ENCODE peak calls at places on chromosomes 2 and 18, in five cellular contexts. R is HCT116, G is H1, I is GM12878, M is K562. J is an unnamed sample.
A peak's percentile ranks its signal among the peaks of the same experiment; 100 is the strongest.

GRCh38 chr2:36177282-36177681 is 178.3 kb upstream of the CRIM1 start:
- DNase-seq in R (no peak), G (no peak), I (no peak), M (no peak), J (no peak)

GRCh38 chr2:232649033-232649432 is 15.6 kb downstream of the EFHD1 start:
- DNase-seq in R (no peak), G (no peak), I (no peak), M (no peak), J (no peak)

GRCh38 chr2:95357717-95358280 is 44.7 kb upstream of the FAHD2A start:
- DNase-seq in R (no peak), G (no peak), I (no peak), M (no peak), J (no peak)

GRCh38 chr18:13284330-13285027 is 65.9 kb downstream of the LDLRAD4 start:
- DNase-seq in R (no peak), G (no peak), I (no peak), M (no peak), J (no peak)

GRCh38 chr18:33201509-33201926 is 239.0 kb downstream of the CCDC178 start:
- DNase-seq in R (no peak), G (peak; percentile 74), I (no peak), M (no peak), J (peak; percentile 28)

GRCh38 chr2:148020036-148020357 is 540 bp downstream of the ORC4 start:
- DNase-seq in R (no peak), G (no peak), I (no peak), M (peak; percentile 6), J (no peak)

GRCh38 chr18:23200751-23201150 is 65.5 kb downstream of the CABLES1 start:
- DNase-seq in R (no peak), G (no peak), I (no peak), M (no peak), J (no peak)

GRCh38 chr2:161208527-161209139 is 48.4 kb downstream of the TANK start:
- DNase-seq in R (peak; percentile 41), G (no peak), I (no peak), M (peak; percentile 12), J (no peak)

GRCh38 chr2:133768261-133769021 is 200.2 kb upstream of the NCKAP5 start:
- DNase-seq in R (no peak), G (no peak), I (no peak), M (no peak), J (no peak)

GRCh38 chr2:231138699-231139098 is 13.9 kb upstream of the HTR2B start:
- DNase-seq in R (no peak), G (no peak), I (no peak), M (no peak), J (no peak)

GRCh38 chr2:160490760-160491367 is 2.7 kb downstream of the RBMS1 start:
- DNase-seq in R (no peak), G (no peak), I (no peak), M (no peak), J (no peak)

GRCh38 chr2:215911686-215912085 is 101.7 kb downstream of the MREG start:
- DNase-seq in R (no peak), G (no peak), I (no peak), M (no peak), J (no peak)

GRCh38 chr2:160703648-160704585 is 210.3 kb upstream of the RBMS1 start:
- DNase-seq in R (no peak), G (no peak), I (peak; percentile 57), M (no peak), J (peak; percentile 75)

GRCh38 chr2:203340791-203341487 is 12.7 kb downstream of the ABI2 start:
- DNase-seq in R (no peak), G (no peak), I (no peak), M (no peak), J (peak; percentile 63)

GRCh38 chr2:41782306-41783158 is 265.3 kb upstream of the PKDCC start:
- DNase-seq in R (peak; percentile 24), G (no peak), I (peak; percentile 15), M (peak; percentile 39), J (peak; percentile 46)

GRCh38 chr2:118013221-118013723 is 598 bp downstream of the CCDC93 start:
- DNase-seq in R (no peak), G (peak; percentile 71), I (no peak), M (peak; percentile 64), J (no peak)

GRCh38 chr2:146370821-146371220 is 1474.0 kb upstream of the ACVR2A start:
- DNase-seq in R (no peak), G (no peak), I (no peak), M (no peak), J (no peak)

GRCh38 chr18:48698707-48699106 is 159.9 kb downstream of the CTIF start:
- DNase-seq in R (no peak), G (no peak), I (no peak), M (no peak), J (no peak)

DNA sequence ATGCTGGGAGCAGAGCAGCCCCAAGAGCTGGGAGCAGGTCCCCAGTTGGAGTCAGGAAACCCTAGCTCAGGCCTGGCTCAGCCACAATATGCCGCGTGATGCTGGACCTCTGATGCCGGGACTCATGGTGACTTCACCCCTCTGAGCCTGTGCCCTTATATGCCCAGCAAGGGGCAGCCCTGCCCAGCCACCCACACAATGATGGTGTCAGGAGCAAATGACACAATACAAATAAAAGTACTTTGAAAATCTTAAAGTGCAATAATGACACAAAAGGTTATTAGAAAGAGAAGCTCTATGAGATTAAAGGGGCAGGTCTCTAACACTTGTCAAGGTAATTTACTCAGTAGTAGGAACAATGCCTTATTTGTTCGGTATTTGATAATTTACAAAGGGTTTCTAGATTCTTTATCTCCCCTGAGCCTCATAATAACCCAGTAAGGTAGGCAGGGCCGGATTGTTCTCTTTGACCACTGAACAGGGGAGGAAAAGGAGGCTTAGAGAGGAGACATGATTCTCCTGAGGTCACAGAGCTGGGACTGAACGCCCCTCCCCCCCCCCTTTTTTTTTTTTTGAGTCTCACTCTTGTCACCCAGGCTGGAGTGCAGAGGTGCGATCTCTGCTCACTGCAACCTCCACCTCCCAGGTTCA is 18.4 kb upstream of the KIF3C start:
- DNase-seq in R (no peak), G (no peak), I (no peak), M (no peak), J (no peak)
- H3K4me3 ChIP-seq in R (no peak overlapping the region), G (no peak overlapping the region), I (no peak overlapping the region), M (no peak overlapping the region), J (no peak overlapping the region)

GRCh38 chr2:236169151-236169721 is 1.1 kb upstream of the GBX2 start:
- DNase-seq in R (no peak), G (peak; percentile 64), I (no peak), M (no peak), J (no peak)
- H3K27me3 ChIP-seq in R (no peaks in the 10 kb centered on the region), G (peaks cover 93% of the 10 kb centered on the region), I (peaks cover 13% of the 10 kb centered on the region), M (peaks cover 7% of the 10 kb centered on the region), J (peaks cover 90% of the 10 kb centered on the region)

GRCh38 chr2:74201596-74201995 is 3.2 kb downstream of the MTHFD2 start:
- DNase-seq in R (no peak), G (no peak), I (no peak), M (no peak), J (no peak)

GRCh38 chr2:74205113-74205512 is 6.7 kb downstream of the MTHFD2 start:
- DNase-seq in R (no peak), G (no peak), I (no peak), M (no peak), J (no peak)

GRCh38 chr2:74206180-74206688 is 7.8 kb downstream of the MTHFD2 start:
- DNase-seq in R (no peak), G (no peak), I (peak; percentile 61), M (peak; percentile 42), J (no peak)

GRCh38 chr2:74204436-74204835 is 6.0 kb downstream of the MTHFD2 start:
- DNase-seq in R (no peak), G (no peak), I (no peak), M (no peak), J (no peak)

DNA sequence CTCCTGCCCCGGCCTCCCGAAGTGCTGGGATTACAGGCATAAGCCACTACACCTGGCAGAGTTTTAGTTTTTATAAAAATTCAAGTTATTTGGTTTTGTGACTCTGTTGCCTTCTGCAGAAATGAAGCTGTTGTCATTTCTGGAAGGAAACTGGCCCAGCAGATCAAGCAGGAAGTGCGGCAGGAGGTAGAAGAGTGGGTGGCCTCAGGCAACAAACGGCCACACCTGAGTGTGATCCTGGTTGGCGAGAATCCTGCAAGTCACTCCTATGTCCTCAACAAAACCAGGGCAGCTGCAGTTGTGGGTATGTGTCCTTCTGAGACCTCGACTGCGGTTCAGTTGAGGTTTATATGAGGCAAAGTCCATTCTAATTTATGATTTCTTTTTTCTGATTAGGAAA is 7.2 kb downstream of the MTHFD2 start:
- DNase-seq in R (no peak), G (no peak), I (no peak), M (no peak), J (no peak)
- TF ChIP-seq ZNF274 in R (no peak), G (no peak), I (no peak), M (no peak), J (no peak)

GRCh38 chr2:122112633-122113032 is 357.2 kb downstream of the TSN start:
- DNase-seq in R (no peak), G (no peak), I (no peak), M (no peak), J (no peak)
- H3K4me3 ChIP-seq in R (no peak overlapping the region), G (no peak overlapping the region), I (no peak overlapping the region), M (no peak overlapping the region), J (no peak overlapping the region)

GRCh38 chr2:44952143-44952805 is 10.8 kb downstream of the SIX3 start:
- DNase-seq in R (peak; percentile 31), G (peak; percentile 86), I (no peak), M (peak; percentile 72), J (no peak)

GRCh38 chr2:44951714-44952113 is 10.2 kb downstream of the SIX3 start:
- DNase-seq in R (no peak), G (no peak), I (no peak), M (no peak), J (no peak)

GRCh38 chr2:44951124-44951523 is 9.6 kb downstream of the SIX3 start:
- DNase-seq in R (no peak), G (no peak), I (no peak), M (no peak), J (no peak)

GRCh38 chr2:44949329-44950151 is 8.0 kb downstream of the SIX3 start:
- DNase-seq in R (no peak), G (peak; percentile 83), I (no peak), M (no peak), J (no peak)

DNA sequence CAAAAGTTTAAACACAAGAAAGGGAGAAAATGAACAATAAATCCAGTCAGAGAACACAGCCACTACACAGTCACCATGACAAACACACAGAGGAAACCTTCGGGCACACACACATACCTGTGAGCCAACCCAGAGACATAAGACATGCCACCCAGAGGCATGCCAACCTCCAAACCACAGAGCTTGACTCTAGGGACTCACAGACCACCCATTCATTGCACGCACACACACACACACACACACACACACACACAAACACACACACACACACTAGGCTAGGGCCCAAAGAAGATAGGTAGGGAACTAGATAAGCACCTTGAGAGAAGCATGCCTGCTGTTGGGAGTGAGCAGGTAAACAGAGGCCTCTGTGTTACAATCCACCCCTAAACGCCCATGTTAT is 9.1 kb downstream of the SIX3 start:
- DNase-seq in R (no peak), G (no peak), I (no peak), M (no peak), J (no peak)
- H3K27me3 ChIP-seq in R (no peaks in the 10 kb centered on the region), G (peaks cover 90% of the 10 kb centered on the region), I (peaks cover 28% of the 10 kb centered on the region), M (peaks cover 92% of the 10 kb centered on the region), J (peaks cover 100% of the 10 kb centered on the region)

GRCh38 chr2:136230471-136230870 is 112.5 kb upstream of the CXCR4 start:
- DNase-seq in R (no peak), G (no peak), I (no peak), M (no peak), J (no peak)

GRCh38 chr2:136225950-136226835 is 108.2 kb upstream of the CXCR4 start:
- DNase-seq in R (no peak), G (no peak), I (no peak), M (no peak), J (no peak)
- TF ChIP-seq ZNF274 in R (no peak), G (no peak), I (no peak), M (no peak), J (no peak)